ENCODE peak calls at places on chromosomes 3 and 15, in six cellular contexts. One of them, this sample, is unnamed.

GRCh38 chr3:183698318-183698731 is 728 bp downstream of the YEATS2 start:
- DNase-seq in left ventricle myocardium superior: peak; percentile 39
- DNase-seq in HCEC 1CT: peak; percentile 46
- DNase-seq in SW480: peak; percentile 69
- DNase-seq in H7: peak; percentile 83
- DNase-seq in activated CD4-positive, alpha-beta T cell treated with anti-CD3 and anti-CD28 coated beads, Interleukin-2, amount 50 U/mL, for 1 hour: peak; percentile 4
- DNase-seq in this sample: peak; percentile 71

GRCh38 chr15:85785887-85786777 is 8.6 kb downstream of the KLHL25 start:
- DNase-seq in left ventricle myocardium superior: peak; percentile 76
- DNase-seq in HCEC 1CT: peak; percentile 36
- DNase-seq in SW480: peak; percentile 81
- DNase-seq in H7: peak; percentile 60
- DNase-seq in activated CD4-positive, alpha-beta T cell treated with anti-CD3 and anti-CD28 coated beads, Interleukin-2, amount 50 U/mL, for 1 hour: no peak
- DNase-seq in this sample: no peak

GRCh38 chr3:178382388-178383061 is 153.7 kb upstream of the KCNMB2 start:
- DNase-seq in left ventricle myocardium superior: no peak
- DNase-seq in HCEC 1CT: peak; percentile 88
- DNase-seq in SW480: no peak
- DNase-seq in H7: no peak
- DNase-seq in activated CD4-positive, alpha-beta T cell treated with anti-CD3 and anti-CD28 coated beads, Interleukin-2, amount 50 U/mL, for 1 hour: no peak
- DNase-seq in this sample: no peak

GRCh38 chr3:15638193-15638890 is 36.8 kb downstream of the BTD start:
- DNase-seq in left ventricle myocardium superior: no peak
- DNase-seq in HCEC 1CT: peak; percentile 22
- DNase-seq in SW480: no peak
- DNase-seq in H7: no peak
- DNase-seq in activated CD4-positive, alpha-beta T cell treated with anti-CD3 and anti-CD28 coated beads, Interleukin-2, amount 50 U/mL, for 1 hour: no peak
- DNase-seq in this sample: no peak

GRCh38 chr3:123636431-123636841 is 51.6 kb upstream of the HACD2 start:
- DNase-seq in left ventricle myocardium superior: no peak
- DNase-seq in HCEC 1CT: no peak
- DNase-seq in SW480: no peak
- DNase-seq in H7: peak; percentile 93
- DNase-seq in activated CD4-positive, alpha-beta T cell treated with anti-CD3 and anti-CD28 coated beads, Interleukin-2, amount 50 U/mL, for 1 hour: no peak
- DNase-seq in this sample: no peak

GRCh38 chr15:68599560-68600071 is 20.8 kb downstream of the CORO2B start:
- DNase-seq in left ventricle myocardium superior: no peak
- DNase-seq in HCEC 1CT: no peak
- DNase-seq in SW480: no peak
- DNase-seq in H7: peak; percentile 90
- DNase-seq in activated CD4-positive, alpha-beta T cell treated with anti-CD3 and anti-CD28 coated beads, Interleukin-2, amount 50 U/mL, for 1 hour: no peak
- DNase-seq in this sample: peak; percentile 76

GRCh38 chr3:126267976-126268615 is 87.7 kb upstream of the ALDH1L1 start:
- DNase-seq in left ventricle myocardium superior: no peak
- DNase-seq in HCEC 1CT: no peak
- DNase-seq in SW480: no peak
- DNase-seq in H7: no peak
- DNase-seq in activated CD4-positive, alpha-beta T cell treated with anti-CD3 and anti-CD28 coated beads, Interleukin-2, amount 50 U/mL, for 1 hour: no peak
- DNase-seq in this sample: no peak

GRCh38 chr3:123760817-123761216 is 123.3 kb downstream of the MYLK start:
- DNase-seq in left ventricle myocardium superior: no peak
- DNase-seq in HCEC 1CT: no peak
- DNase-seq in SW480: no peak
- DNase-seq in H7: no peak
- DNase-seq in activated CD4-positive, alpha-beta T cell treated with anti-CD3 and anti-CD28 coated beads, Interleukin-2, amount 50 U/mL, for 1 hour: no peak
- DNase-seq in this sample: no peak

GRCh38 chr3:113018461-113019181 is 27.8 kb downstream of the GTPBP8 start:
- DNase-seq in left ventricle myocardium superior: no peak
- DNase-seq in HCEC 1CT: peak; percentile 9
- DNase-seq in SW480: no peak
- DNase-seq in H7: no peak
- DNase-seq in activated CD4-positive, alpha-beta T cell treated with anti-CD3 and anti-CD28 coated beads, Interleukin-2, amount 50 U/mL, for 1 hour: peak; percentile 9
- DNase-seq in this sample: no peak

GRCh38 chr3:179969525-179969924 is 67.2 kb downstream of the PEX5L start:
- DNase-seq in left ventricle myocardium superior: no peak
- DNase-seq in HCEC 1CT: peak; percentile 87
- DNase-seq in SW480: no peak
- DNase-seq in H7: no peak
- DNase-seq in activated CD4-positive, alpha-beta T cell treated with anti-CD3 and anti-CD28 coated beads, Interleukin-2, amount 50 U/mL, for 1 hour: no peak
- DNase-seq in this sample: no peak

GRCh38 chr3:45545476-45545875 is 49.1 kb upstream of the LIMD1 start:
- DNase-seq in left ventricle myocardium superior: peak; percentile 51
- DNase-seq in HCEC 1CT: no peak
- DNase-seq in SW480: peak; percentile 40
- DNase-seq in H7: no peak
- DNase-seq in activated CD4-positive, alpha-beta T cell treated with anti-CD3 and anti-CD28 coated beads, Interleukin-2, amount 50 U/mL, for 1 hour: no peak
- DNase-seq in this sample: no peak

GRCh38 chr15:60520825-60521368 is 42.0 kb upstream of the ICE2 start:
- DNase-seq in left ventricle myocardium superior: peak; percentile 67
- DNase-seq in HCEC 1CT: peak; percentile 46
- DNase-seq in SW480: peak; percentile 47
- DNase-seq in H7: peak; percentile 40
- DNase-seq in activated CD4-positive, alpha-beta T cell treated with anti-CD3 and anti-CD28 coated beads, Interleukin-2, amount 50 U/mL, for 1 hour: peak; percentile 82
- DNase-seq in this sample: peak; percentile 84

GRCh38 chr15:48774484-48774883 is 36.4 kb downstream of the CEP152 start:
- DNase-seq in left ventricle myocardium superior: no peak
- DNase-seq in HCEC 1CT: peak; percentile 17
- DNase-seq in SW480: no peak
- DNase-seq in H7: no peak
- DNase-seq in activated CD4-positive, alpha-beta T cell treated with anti-CD3 and anti-CD28 coated beads, Interleukin-2, amount 50 U/mL, for 1 hour: no peak
- DNase-seq in this sample: no peak

GRCh38 chr3:52153389-52154096 is 680 bp downstream of the POC1A start:
- DNase-seq in left ventricle myocardium superior: no peak
- DNase-seq in HCEC 1CT: peak; percentile 41
- DNase-seq in SW480: peak; percentile 59
- DNase-seq in H7: peak; percentile 77
- DNase-seq in activated CD4-positive, alpha-beta T cell treated with anti-CD3 and anti-CD28 coated beads, Interleukin-2, amount 50 U/mL, for 1 hour: no peak
- DNase-seq in this sample: peak; percentile 70

GRCh38 chr15:49678655-49679054 is 57.8 kb downstream of the DTWD1 start:
- DNase-seq in left ventricle myocardium superior: no peak
- DNase-seq in HCEC 1CT: no peak
- DNase-seq in SW480: no peak
- DNase-seq in H7: no peak
- DNase-seq in activated CD4-positive, alpha-beta T cell treated with anti-CD3 and anti-CD28 coated beads, Interleukin-2, amount 50 U/mL, for 1 hour: no peak
- DNase-seq in this sample: no peak

GRCh38 chr15:100525894-100526512 is 2.7 kb downstream of the CERS3 start:
- DNase-seq in left ventricle myocardium superior: peak; percentile 73
- DNase-seq in HCEC 1CT: no peak
- DNase-seq in SW480: no peak
- DNase-seq in H7: no peak
- DNase-seq in activated CD4-positive, alpha-beta T cell treated with anti-CD3 and anti-CD28 coated beads, Interleukin-2, amount 50 U/mL, for 1 hour: no peak
- DNase-seq in this sample: peak; percentile 92

GRCh38 chr15:72271895-72272212 is 500 bp downstream of the PARP6 start:
- DNase-seq in left ventricle myocardium superior: no peak
- DNase-seq in HCEC 1CT: peak; percentile 17
- DNase-seq in SW480: peak; percentile 40
- DNase-seq in H7: peak; percentile 72
- DNase-seq in activated CD4-positive, alpha-beta T cell treated with anti-CD3 and anti-CD28 coated beads, Interleukin-2, amount 50 U/mL, for 1 hour: peak; percentile 20
- DNase-seq in this sample: no peak

GRCh38 chr3:128409621-128410581 is 56.8 kb downstream of the DNAJB8 start:
- DNase-seq in left ventricle myocardium superior: no peak
- DNase-seq in HCEC 1CT: no peak
- DNase-seq in SW480: no peak
- DNase-seq in H7: no peak
- DNase-seq in activated CD4-positive, alpha-beta T cell treated with anti-CD3 and anti-CD28 coated beads, Interleukin-2, amount 50 U/mL, for 1 hour: no peak
- DNase-seq in this sample: no peak

GRCh38 chr3:41265823-41266273 is 66.5 kb downstream of the CTNNB1 start:
- DNase-seq in left ventricle myocardium superior: no peak
- DNase-seq in HCEC 1CT: peak; percentile 63
- DNase-seq in SW480: peak; percentile 85
- DNase-seq in H7: no peak
- DNase-seq in activated CD4-positive, alpha-beta T cell treated with anti-CD3 and anti-CD28 coated beads, Interleukin-2, amount 50 U/mL, for 1 hour: no peak
- DNase-seq in this sample: no peak

GRCh38 chr3:72152551-72153476 is 367.9 kb upstream of the PROK2 start:
- DNase-seq in left ventricle myocardium superior: peak; percentile 89
- DNase-seq in HCEC 1CT: peak; percentile 74
- DNase-seq in SW480: no peak
- DNase-seq in H7: no peak
- DNase-seq in activated CD4-positive, alpha-beta T cell treated with anti-CD3 and anti-CD28 coated beads, Interleukin-2, amount 50 U/mL, for 1 hour: no peak
- DNase-seq in this sample: peak; percentile 91

GRCh38 chr3:30399394-30400181 is 206.8 kb upstream of the TGFBR2 start:
- DNase-seq in left ventricle myocardium superior: no peak
- DNase-seq in HCEC 1CT: peak; percentile 67
- DNase-seq in SW480: no peak
- DNase-seq in H7: no peak
- DNase-seq in activated CD4-positive, alpha-beta T cell treated with anti-CD3 and anti-CD28 coated beads, Interleukin-2, amount 50 U/mL, for 1 hour: no peak
- DNase-seq in this sample: no peak

GRCh38 chr15:57376695-57377477 is 581 bp downstream of the CGNL1 start:
- DNase-seq in left ventricle myocardium superior: peak; percentile 60
- DNase-seq in HCEC 1CT: no peak
- DNase-seq in SW480: peak; percentile 4
- DNase-seq in H7: peak; percentile 82
- DNase-seq in activated CD4-positive, alpha-beta T cell treated with anti-CD3 and anti-CD28 coated beads, Interleukin-2, amount 50 U/mL, for 1 hour: no peak
- DNase-seq in this sample: peak; percentile 79

GRCh38 chr3:127171721-127172120 is 21.2 kb upstream of the PRR23E start:
- DNase-seq in left ventricle myocardium superior: no peak
- DNase-seq in HCEC 1CT: no peak
- DNase-seq in SW480: no peak
- DNase-seq in H7: no peak
- DNase-seq in activated CD4-positive, alpha-beta T cell treated with anti-CD3 and anti-CD28 coated beads, Interleukin-2, amount 50 U/mL, for 1 hour: no peak
- DNase-seq in this sample: no peak

This sample was measured in right cardiac atrium.